ENCODE peak calls at places on chromosomes 6 and 20, in ten cellular contexts. D is NT2/D1, H is gastrocnemius medialis, L is adipocyte, K is A673, P is suprapubic skin, J is tibial artery, W is psoas muscle, U is IMR-90, M is SJSA1. Z is an unnamed sample. For H3K4me1, the result is how much of the 10 kb centered on the place peaks cover.

GRCh38 chr6:163367388-163368183 is 46.9 kb upstream of the QKI start:
- DNase-seq in M (no peak), D (no peak), K (no peak), J (no peak), U (no peak), W (no peak), P (no peak), L (no peak), H (no peak), Z (no peak)

GRCh38 chr6:167759206-167759605 is 67.5 kb upstream of the AFDN start:
- DNase-seq in P (peak), D (no peak), M (no peak), W (no peak), H (no peak), L (no peak), J (no peak), K (no peak), U (no peak), Z (no peak)

GRCh38 chr6:154958469-154958868 is 36.6 kb upstream of the TIAM2 start:
- DNase-seq in P (no peak), D (no peak), W (no peak), H (no peak), M (no peak), K (no peak), J (no peak), L (no peak), U (no peak), Z (no peak)

GRCh38 chr20:9912858-9913434 is 74.1 kb upstream of the PAK5 start:
- DNase-seq in P (no peak), L (peak), U (peak), K (peak), M (no peak), W (peak), D (peak), J (peak), H (no peak), Z (no peak)

GRCh38 chr20:49937023-49937929 is 1.1 kb downstream of the RNF114 start:
- DNase-seq in D (no peak), L (peak), K (no peak), W (no peak), P (no peak), J (no peak), M (no peak), U (no peak), H (peak), Z (no peak)

GRCh38 chr20:63542031-63542559 is 4.9 kb upstream of the PTK6 start:
- DNase-seq in P (no peak), J (no peak), M (no peak), D (no peak), H (no peak), U (no peak), L (no peak), K (no peak), W (no peak), Z (no peak)

GRCh38 chr20:62030834-62031434 is 34.7 kb downstream of the TAF4 start:
- DNase-seq in M (no peak), P (no peak), H (no peak), W (no peak), U (no peak), K (no peak), J (no peak), D (no peak), L (no peak), Z (no peak)

GRCh38 chr6:132252113-132252512 is 149.2 kb downstream of the MOXD1 start:
- DNase-seq in U (no peak), J (no peak), P (no peak), L (no peak), D (no peak), K (no peak), M (no peak), W (no peak), H (peak), Z (no peak)

GRCh38 chr6:125797120-125797933 is 6.6 kb downstream of the NCOA7 start:
- DNase-seq in L (no peak), K (no peak), D (no peak), H (no peak), M (no peak), P (no peak), U (no peak), J (no peak), W (no peak), Z (no peak)

DNA sequence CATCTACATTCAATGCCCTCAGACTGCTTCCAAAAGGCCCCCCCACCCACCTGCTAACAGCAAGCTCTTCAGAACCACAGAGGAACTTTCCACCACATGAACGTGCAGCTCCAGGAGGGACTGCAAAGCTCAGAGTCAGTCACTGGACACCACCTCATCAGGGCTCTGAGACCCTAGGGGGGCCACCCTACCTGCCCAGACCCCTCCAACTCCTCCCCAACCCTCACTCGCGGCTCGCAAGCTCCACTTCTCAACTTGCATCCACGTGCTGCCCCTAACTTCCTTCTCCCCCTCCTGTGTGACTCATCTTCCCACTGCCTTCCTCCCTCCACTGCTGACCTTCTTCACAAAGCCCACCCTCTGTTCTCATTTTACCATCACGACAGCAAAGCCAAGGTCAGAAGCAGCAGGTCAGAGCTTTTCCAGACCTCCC is 6.5 kb downstream of the MBOAT1 start:
- DNase-seq in L (no peak), J (no peak), D (no peak), P (no peak), W (no peak), K (no peak), H (no peak), M (no peak), U (no peak), Z (no peak)
- H3K4me1 ChIP-seq in L (under half), J (under half), D (under half), P (half or more), W (under half), K (under half), H (under half), M (half or more), U (under half), Z (half or more)

GRCh38 chr6:15249371-15250019 is 3.6 kb downstream of the JARID2 start:
- DNase-seq in P (no peak), D (no peak), U (no peak), J (no peak), K (no peak), L (peak), H (no peak), M (no peak), W (no peak), Z (no peak)

GRCh38 chr6:15250440-15251168 is 4.7 kb downstream of the JARID2 start:
- DNase-seq in P (no peak), U (no peak), H (no peak), L (no peak), D (no peak), W (no peak), J (no peak), K (no peak), M (no peak), Z (no peak)

GRCh38 chr6:15254074-15254975 is 8.5 kb downstream of the JARID2 start:
- DNase-seq in M (peak), K (peak), L (no peak), W (no peak), H (peak), U (no peak), P (no peak), J (no peak), D (no peak), Z (no peak)

GRCh38 chr6:15253107-15254073 is 7.5 kb downstream of the JARID2 start:
- DNase-seq in K (no peak), P (no peak), L (no peak), W (no peak), D (no peak), U (no peak), H (no peak), J (no peak), M (no peak), Z (no peak)

GRCh38 chr6:15252205-15252604 is 6.3 kb downstream of the JARID2 start:
- DNase-seq in L (no peak), U (no peak), M (no peak), H (no peak), J (no peak), P (no peak), K (no peak), D (no peak), W (no peak), Z (no peak)
- H3K4me1 ChIP-seq in L (under half), U (under half), M (under half), H (half or more), J (under half), P (half or more), K (half or more), D (under half), W (under half), Z (half or more)

DNA sequence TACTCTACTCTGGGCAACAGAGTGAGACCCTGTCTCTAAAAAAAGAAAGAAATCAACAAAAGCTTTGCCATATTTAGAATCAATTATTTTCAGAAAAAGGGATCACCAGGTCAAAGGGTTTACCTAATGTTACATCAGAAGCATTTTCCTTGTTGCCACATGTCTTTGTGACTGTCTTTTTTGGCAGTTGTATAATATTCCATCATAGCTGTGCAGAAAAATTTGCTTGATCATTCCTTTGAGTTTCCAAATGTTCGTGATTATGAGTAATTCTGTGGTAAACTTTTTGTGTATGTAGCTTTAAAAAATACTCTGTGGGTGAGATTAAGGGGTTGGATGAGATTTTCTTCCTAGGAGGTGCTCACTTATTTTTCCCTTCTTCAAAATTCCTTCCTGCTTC is 26.4 kb downstream of the PNPLA1 start:
- DNase-seq in K (no peak), D (no peak), U (peak), P (no peak), M (no peak), W (no peak), H (no peak), J (no peak), L (peak), Z (no peak)
- H3K4me1 ChIP-seq in K (under half), D (under half), U (under half), P (under half), M (under half), W (under half), H (under half), J (under half), L (under half), Z (under half)

DNA sequence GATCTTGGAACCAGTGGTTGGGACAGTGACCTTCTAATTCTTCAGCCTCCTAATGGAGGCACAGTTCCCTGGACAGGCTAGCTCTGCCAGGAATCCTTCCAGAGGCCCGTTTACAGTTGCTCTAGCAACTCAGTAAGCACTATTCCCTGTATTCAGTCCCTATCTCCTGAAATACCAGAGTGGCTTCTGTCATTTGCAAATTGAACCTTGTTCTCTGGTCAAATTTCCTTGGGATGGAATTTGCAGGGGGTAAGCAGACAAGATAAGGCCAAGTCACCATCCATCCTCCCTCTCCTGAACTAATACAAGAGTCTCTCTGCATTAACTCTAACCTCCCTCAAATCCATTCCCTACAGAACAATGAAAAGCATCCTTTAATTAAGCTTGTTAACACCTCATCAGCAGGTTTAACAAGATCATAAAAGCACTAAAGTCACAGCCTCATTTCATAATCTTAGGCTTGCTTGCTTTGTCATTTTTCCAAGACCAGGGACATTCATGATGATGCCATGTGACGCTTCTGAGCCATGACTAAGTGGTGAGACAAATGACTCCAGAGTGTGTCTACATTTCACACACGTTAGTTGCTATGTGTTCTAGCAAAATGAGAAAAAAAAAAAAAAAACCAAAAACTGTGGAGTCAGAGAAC is 37.1 kb downstream of the SLC22A23 start:
- DNase-seq in W (no peak), D (no peak), U (peak), P (peak), M (no peak), J (no peak), H (peak), L (peak), K (no peak), Z (no peak)
- H3K4me1 ChIP-seq in W (under half), D (under half), U (under half), P (under half), M (under half), J (under half), H (under half), L (under half), K (under half), Z (under half)

DNA sequence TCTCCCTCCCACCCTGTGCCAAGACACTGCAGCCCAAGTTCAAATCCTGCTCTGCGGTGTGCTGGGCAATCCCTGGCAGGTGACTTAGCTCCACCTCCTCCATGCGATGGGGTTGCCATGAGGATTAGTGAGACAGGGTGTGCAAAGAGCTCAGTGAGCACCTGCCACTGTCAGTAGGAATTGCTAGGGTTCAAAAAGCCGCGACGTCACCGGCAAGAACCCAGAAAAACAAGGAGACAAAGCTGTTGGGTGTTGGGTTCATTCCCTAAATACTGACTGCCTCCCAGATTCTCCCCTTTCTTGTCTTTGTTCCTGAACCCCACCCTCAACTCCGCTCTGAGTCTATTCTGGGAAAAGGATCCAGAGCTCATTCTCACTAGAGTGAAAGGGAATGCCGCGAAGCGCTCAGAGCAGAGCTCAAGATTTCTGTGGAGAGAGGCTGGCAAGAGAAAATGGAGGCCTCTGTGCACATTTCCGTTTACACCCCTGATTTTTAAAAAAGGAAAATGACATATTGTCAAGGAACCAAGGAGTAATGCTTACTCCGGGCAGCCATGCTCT is 13.3 kb downstream of the PMEPA1 start:
- DNase-seq in U (no peak), D (no peak), K (no peak), J (no peak), P (no peak), M (no peak), W (no peak), L (no peak), H (no peak), Z (no peak)
- H3K4me1 ChIP-seq in U (under half), D (under half), K (under half), J (under half), P (half or more), M (under half), W (under half), L (under half), H (under half), Z (half or more)

GRCh38 chr6:129111853-129112252 is 228.9 kb downstream of the LAMA2 start:
- DNase-seq in M (no peak), H (no peak), J (no peak), L (no peak), W (no peak), K (no peak), U (no peak), P (no peak), D (no peak), Z (no peak)
- H3K4me1 ChIP-seq in M (under half), H (under half), J (under half), L (half or more), W (under half), K (under half), U (under half), P (under half), D (under half), Z (under half)

GRCh38 chr6:108944707-108945685 is 96.8 kb downstream of the ARMC2 start:
- DNase-seq in K (no peak), W (peak), J (peak), L (peak), H (peak), U (peak), P (no peak), M (no peak), D (no peak), Z (no peak)

GRCh38 chr6:108945686-108946158 is 97.5 kb downstream of the ARMC2 start:
- DNase-seq in L (peak), W (peak), H (peak), P (peak), J (peak), K (no peak), M (no peak), D (no peak), U (no peak), Z (no peak)

GRCh38 chr6:108948252-108948651 is 100.0 kb downstream of the ARMC2 start:
- DNase-seq in D (no peak), K (no peak), H (no peak), L (peak), W (no peak), P (no peak), U (no peak), M (no peak), J (peak), Z (no peak)

GRCh38 chr6:108947114-108947854 is 99.1 kb downstream of the ARMC2 start:
- DNase-seq in H (no peak), W (no peak), U (peak), P (no peak), L (peak), J (peak), D (no peak), K (no peak), M (no peak), Z (no peak)

DNA sequence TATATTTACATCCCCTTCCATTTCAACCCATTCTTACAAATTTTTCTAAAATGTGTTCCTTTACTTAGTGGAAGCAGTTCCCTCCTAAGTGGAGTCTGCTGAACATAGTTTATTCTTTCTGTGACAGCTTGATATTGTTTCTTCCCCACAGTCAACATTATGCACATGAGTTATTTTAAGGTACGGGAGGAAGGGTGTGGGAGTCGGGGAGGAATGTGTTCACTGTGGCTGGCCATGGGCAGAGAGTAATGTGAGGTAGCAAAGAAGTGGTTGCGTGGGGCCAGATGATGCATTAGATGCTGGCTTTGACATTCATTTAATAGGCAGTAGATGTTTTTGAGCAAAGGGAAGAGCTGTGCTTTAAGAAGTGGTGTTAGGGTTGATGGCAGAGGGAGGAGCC is 98.5 kb downstream of the ARMC2 start:
- DNase-seq in P (no peak), W (no peak), K (no peak), U (peak), M (no peak), J (no peak), L (peak), D (no peak), H (no peak), Z (no peak)
- H3K4me1 ChIP-seq in P (half or more), W (half or more), K (under half), U (under half), M (under half), J (under half), L (half or more), D (under half), H (half or more), Z (half or more)

GRCh38 chr6:41529970-41530369 is 16.2 kb upstream of the FOXP4 start:
- DNase-seq in W (no peak), K (no peak), J (no peak), H (no peak), M (no peak), P (no peak), L (no peak), U (no peak), D (no peak), Z (no peak)
- H3K4me1 ChIP-seq in W (under half), K (under half), J (under half), H (under half), M (under half), P (under half), L (under half), U (under half), D (under half), Z (under half)

GRCh38 chr6:15433517-15433874 is 187.6 kb downstream of the JARID2 start:
- DNase-seq in U (no peak), W (no peak), L (no peak), H (no peak), M (no peak), J (no peak), P (no peak), D (no peak), K (no peak), Z (no peak)
- H3K4me1 ChIP-seq in U (under half), W (under half), L (half or more), H (half or more), M (under half), J (under half), P (half or more), D (under half), K (half or more), Z (under half)

GRCh38 chr20:17653835-17654648 is 28.0 kb downstream of the RRBP1 start:
- DNase-seq in J (peak), U (no peak), W (no peak), P (no peak), L (no peak), D (no peak), M (no peak), K (no peak), H (no peak), Z (no peak)

GRCh38 chr20:17650301-17650761 is 31.7 kb downstream of the RRBP1 start:
- DNase-seq in L (peak), M (no peak), H (no peak), D (no peak), P (no peak), J (peak), K (no peak), W (no peak), U (no peak), Z (no peak)

GRCh38 chr20:17650816-17651760 is 31.0 kb downstream of the RRBP1 start:
- DNase-seq in W (no peak), P (no peak), M (no peak), U (peak), L (peak), K (no peak), H (no peak), J (peak), D (no peak), Z (no peak)

GRCh38 chr20:17652411-17652810 is 29.6 kb downstream of the RRBP1 start:
- DNase-seq in L (no peak), D (no peak), M (no peak), H (peak), J (peak), U (no peak), K (no peak), W (no peak), P (no peak), Z (no peak)

DNA sequence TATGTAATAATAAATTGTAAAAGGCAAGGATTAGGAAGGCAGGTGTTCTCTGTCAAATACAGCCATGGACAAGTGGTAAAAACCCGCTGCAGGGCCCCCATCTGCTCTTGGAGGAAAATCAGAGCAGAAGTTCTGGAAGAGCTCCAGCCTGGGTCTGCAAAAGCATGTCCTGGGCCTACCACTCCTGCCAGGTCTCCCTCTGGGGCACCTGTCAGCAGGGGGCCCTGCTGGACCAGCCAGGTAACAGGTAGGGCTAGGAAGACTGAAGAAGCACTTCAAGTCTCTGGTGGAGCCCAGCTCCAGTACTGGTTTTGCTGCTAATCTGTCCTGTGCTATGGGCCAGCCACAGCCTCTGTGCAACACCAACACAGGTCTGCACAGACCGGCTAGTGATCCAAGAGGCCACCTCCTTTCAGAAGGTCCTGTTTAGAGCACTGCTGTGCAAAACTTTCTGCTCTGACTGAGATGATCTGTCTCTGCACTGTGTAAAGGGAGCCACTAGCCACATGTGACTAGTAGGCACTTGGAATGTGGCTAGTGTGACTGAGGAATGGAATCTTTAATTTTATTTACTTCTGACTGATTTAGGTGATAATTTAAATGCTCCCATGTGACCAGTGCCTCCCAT is 30.2 kb downstream of the RRBP1 start:
- DNase-seq in K (no peak), W (no peak), M (no peak), J (peak), H (peak), L (no peak), U (no peak), P (no peak), D (no peak), Z (no peak)
- H3K4me1 ChIP-seq in K (under half), W (under half), M (under half), J (under half), H (under half), L (half or more), U (under half), P (half or more), D (under half), Z (half or more)